ENCODE peak calls at places on chromosome 14, in nine cellular contexts. One of them, this sample, is unnamed.

GRCh38 chr14:23494223-23494622 is 24.7 kb downstream of the NGDN start:
- DNase-seq in RWPE2: no peak
- DNase-seq in activated CD8-positive, alpha-beta memory T cell treated with anti-CD3 and anti-CD28 coated beads for 24 hours: no peak
- DNase-seq in H54: no peak
- DNase-seq in left cardiac atrium: no peak
- DNase-seq in activated naive CD8-positive, alpha-beta T cell treated with anti-CD3 and anti-CD28 coated beads, Interleukin-2, amount 50 U/mL, for 24 hours: no peak
- DNase-seq in lower lobe of right lung: no peak
- DNase-seq in activated T-helper 1 cell treated with anti-CD3 and anti-CD28 coated beads, Interleukin-2, amount 50 U/mL, for 16 hours: no peak
- DNase-seq in dermis blood vessel endothelial cell: no peak
- DNase-seq in this sample: no peak

GRCh38 chr14:86790408-86791364 is 1202.3 kb downstream of the GALC start:
- DNase-seq in activated T-helper 1 cell treated with anti-CD3 and anti-CD28 coated beads, Interleukin-2, amount 50 U/mL, for 16 hours: no peak
- DNase-seq in lower lobe of right lung: no peak
- DNase-seq in activated CD8-positive, alpha-beta memory T cell treated with anti-CD3 and anti-CD28 coated beads for 24 hours: no peak
- DNase-seq in H54: no peak
- DNase-seq in dermis blood vessel endothelial cell: no peak
- DNase-seq in left cardiac atrium: no peak
- DNase-seq in RWPE2: no peak
- DNase-seq in activated naive CD8-positive, alpha-beta T cell treated with anti-CD3 and anti-CD28 coated beads, Interleukin-2, amount 50 U/mL, for 24 hours: no peak
- DNase-seq in this sample: no peak

GRCh38 chr14:36227802-36228201 is 51.3 kb upstream of the PTCSC3 start:
- DNase-seq in H54: no peak
- DNase-seq in activated naive CD8-positive, alpha-beta T cell treated with anti-CD3 and anti-CD28 coated beads, Interleukin-2, amount 50 U/mL, for 24 hours: no peak
- DNase-seq in activated T-helper 1 cell treated with anti-CD3 and anti-CD28 coated beads, Interleukin-2, amount 50 U/mL, for 16 hours: no peak
- DNase-seq in RWPE2: no peak
- DNase-seq in dermis blood vessel endothelial cell: peak
- DNase-seq in left cardiac atrium: no peak
- DNase-seq in lower lobe of right lung: no peak
- DNase-seq in activated CD8-positive, alpha-beta memory T cell treated with anti-CD3 and anti-CD28 coated beads for 24 hours: no peak
- DNase-seq in this sample: no peak

GRCh38 chr14:71834308-71835204 is 97.7 kb upstream of the RGS6 start:
- DNase-seq in RWPE2: no peak
- DNase-seq in dermis blood vessel endothelial cell: no peak
- DNase-seq in activated T-helper 1 cell treated with anti-CD3 and anti-CD28 coated beads, Interleukin-2, amount 50 U/mL, for 16 hours: no peak
- DNase-seq in activated CD8-positive, alpha-beta memory T cell treated with anti-CD3 and anti-CD28 coated beads for 24 hours: no peak
- DNase-seq in activated naive CD8-positive, alpha-beta T cell treated with anti-CD3 and anti-CD28 coated beads, Interleukin-2, amount 50 U/mL, for 24 hours: no peak
- DNase-seq in left cardiac atrium: no peak
- DNase-seq in H54: no peak
- DNase-seq in lower lobe of right lung: no peak
- DNase-seq in this sample: no peak

GRCh38 chr14:54278087-54278486 is 118.7 kb upstream of the CDKN3 start:
- DNase-seq in activated T-helper 1 cell treated with anti-CD3 and anti-CD28 coated beads, Interleukin-2, amount 50 U/mL, for 16 hours: no peak
- DNase-seq in H54: no peak
- DNase-seq in lower lobe of right lung: no peak
- DNase-seq in left cardiac atrium: no peak
- DNase-seq in dermis blood vessel endothelial cell: no peak
- DNase-seq in RWPE2: no peak
- DNase-seq in activated CD8-positive, alpha-beta memory T cell treated with anti-CD3 and anti-CD28 coated beads for 24 hours: no peak
- DNase-seq in activated naive CD8-positive, alpha-beta T cell treated with anti-CD3 and anti-CD28 coated beads, Interleukin-2, amount 50 U/mL, for 24 hours: no peak
- DNase-seq in this sample: no peak

GRCh38 chr14:51938137-51938536 is 51.2 kb upstream of the RTRAF start:
- DNase-seq in activated T-helper 1 cell treated with anti-CD3 and anti-CD28 coated beads, Interleukin-2, amount 50 U/mL, for 16 hours: no peak
- DNase-seq in activated CD8-positive, alpha-beta memory T cell treated with anti-CD3 and anti-CD28 coated beads for 24 hours: no peak
- DNase-seq in RWPE2: no peak
- DNase-seq in activated naive CD8-positive, alpha-beta T cell treated with anti-CD3 and anti-CD28 coated beads, Interleukin-2, amount 50 U/mL, for 24 hours: no peak
- DNase-seq in left cardiac atrium: no peak
- DNase-seq in H54: no peak
- DNase-seq in dermis blood vessel endothelial cell: no peak
- DNase-seq in lower lobe of right lung: no peak
- DNase-seq in this sample: no peak

GRCh38 chr14:95524706-95525512 is 8.5 kb upstream of the SYNE3 start:
- DNase-seq in activated CD8-positive, alpha-beta memory T cell treated with anti-CD3 and anti-CD28 coated beads for 24 hours: peak
- DNase-seq in dermis blood vessel endothelial cell: no peak
- DNase-seq in activated T-helper 1 cell treated with anti-CD3 and anti-CD28 coated beads, Interleukin-2, amount 50 U/mL, for 16 hours: no peak
- DNase-seq in lower lobe of right lung: no peak
- DNase-seq in RWPE2: no peak
- DNase-seq in activated naive CD8-positive, alpha-beta T cell treated with anti-CD3 and anti-CD28 coated beads, Interleukin-2, amount 50 U/mL, for 24 hours: no peak
- DNase-seq in H54: no peak
- DNase-seq in left cardiac atrium: no peak
- DNase-seq in this sample: no peak

GRCh38 chr14:97977711-97978261 is 1180.6 kb downstream of the VRK1 start:
- DNase-seq in left cardiac atrium: peak
- DNase-seq in activated CD8-positive, alpha-beta memory T cell treated with anti-CD3 and anti-CD28 coated beads for 24 hours: peak
- DNase-seq in lower lobe of right lung: peak
- DNase-seq in RWPE2: peak
- DNase-seq in activated naive CD8-positive, alpha-beta T cell treated with anti-CD3 and anti-CD28 coated beads, Interleukin-2, amount 50 U/mL, for 24 hours: peak
- DNase-seq in dermis blood vessel endothelial cell: no peak
- DNase-seq in activated T-helper 1 cell treated with anti-CD3 and anti-CD28 coated beads, Interleukin-2, amount 50 U/mL, for 16 hours: peak
- DNase-seq in H54: no peak
- DNase-seq in this sample: no peak

GRCh38 chr14:68694516-68695235 is 98.2 kb downstream of the ZFP36L1 start:
- DNase-seq in RWPE2: no peak
- DNase-seq in activated CD8-positive, alpha-beta memory T cell treated with anti-CD3 and anti-CD28 coated beads for 24 hours: no peak
- DNase-seq in activated T-helper 1 cell treated with anti-CD3 and anti-CD28 coated beads, Interleukin-2, amount 50 U/mL, for 16 hours: no peak
- DNase-seq in left cardiac atrium: no peak
- DNase-seq in activated naive CD8-positive, alpha-beta T cell treated with anti-CD3 and anti-CD28 coated beads, Interleukin-2, amount 50 U/mL, for 24 hours: no peak
- DNase-seq in dermis blood vessel endothelial cell: peak
- DNase-seq in H54: no peak
- DNase-seq in lower lobe of right lung: no peak
- DNase-seq in this sample: no peak

This sample was measured in mesothelial cell of epicardium.